ENCODE peak calls at places on chromosomes 5 and 9, in five cellular contexts. W, M, Q, T and V are unnamed samples.

GRCh38 chr9:81671880-81672280 is 17.5 kb downstream of the TLE1 start:
- DNase-seq in W (peak), T (peak), M (no peak), Q (no peak), V (peak)

GRCh38 chr9:93076792-93077128 is 18.3 kb downstream of the SUSD3 start:
- DNase-seq in M (no peak), T (no peak), Q (no peak), W (no peak), V (no peak)

GRCh38 chr9:33198163-33198562 is 31.0 kb upstream of the B4GALT1 start:
- DNase-seq in M (no peak), Q (no peak), T (no peak), W (no peak), V (no peak)

GRCh38 chr5:54580997-54581741 is 63.6 kb downstream of the SNX18 start:
- DNase-seq in M (no peak), T (no peak), W (no peak), Q (no peak), V (no peak)

GRCh38 chr9:37549527-37549926 is 26.7 kb downstream of the FBXO10 start:
- DNase-seq in Q (no peak), T (no peak), W (no peak), M (no peak), V (no peak)

GRCh38 chr5:107377277-107377609 is 293.5 kb downstream of the EFNA5 start:
- DNase-seq in Q (no peak), T (no peak), M (no peak), W (no peak), V (no peak)

GRCh38 chr5:90792725-90793124 is 234.1 kb downstream of the ADGRV1 start:
- DNase-seq in W (no peak), Q (no peak), M (no peak), T (no peak), V (no peak)

GRCh38 chr5:10555134-10555733 is 8.6 kb upstream of the ANKRD33B start:
- DNase-seq in M (no peak), Q (no peak), T (no peak), W (no peak), V (no peak)

GRCh38 chr9:113393281-113393680 is 7.8 kb downstream of the ALAD start:
- DNase-seq in Q (no peak), W (no peak), T (no peak), M (no peak), V (peak)

GRCh38 chr9:96186601-96187011 is 115.4 kb downstream of the HSD17B3 start:
- DNase-seq in M (no peak), T (no peak), Q (no peak), W (peak), V (peak)

GRCh38 chr5:94690778-94691177 is 72.3 kb downstream of the SLF1 start:
- DNase-seq in T (peak), M (no peak), W (no peak), Q (no peak), V (no peak)

GRCh38 chr9:83937861-83938455 is 16.7 kb upstream of the KIF27 start:
- DNase-seq in T (no peak), W (no peak), M (no peak), Q (peak), V (no peak)

GRCh38 chr5:81949479-81949878 is 22.3 kb upstream of the ATG10 start:
- DNase-seq in Q (no peak), W (no peak), T (no peak), M (peak), V (no peak)

GRCh38 chr5:172701336-172702061 is 60.4 kb downstream of the NEURL1B start:
- DNase-seq in T (no peak), Q (no peak), W (no peak), M (no peak), V (no peak)